ENCODE peak calls at places on chromosomes 5 and 9, in five cellular contexts. U is right lobe of liver, O is left ventricle myocardium inferior, J is ovary, E is heart right ventricle. F is an unnamed sample.

GRCh38 chr5:180370861-180371641 is 17.9 kb upstream of the GFPT2 start:
- DNase-seq in U (no peak), O (peak), J (no peak), E (peak), F (no peak)

GRCh38 chr5:82641362-82641988 is 363.3 kb upstream of the RPS23 start:
- DNase-seq in U (no peak), O (peak), J (peak), E (no peak), F (peak)

GRCh38 chr9:84711936-84712335 is 42.4 kb downstream of the NTRK2 start:
- DNase-seq in U (no peak), O (no peak), J (no peak), E (no peak), F (no peak)

GRCh38 chr5:2680979-2681378 is 70.5 kb downstream of the IRX2 start:
- DNase-seq in U (no peak), O (no peak), J (no peak), E (no peak), F (no peak)

GRCh38 chr9:111588846-111589245 is 10.6 kb downstream of the PTGR1 start:
- DNase-seq in U (no peak), O (no peak), J (no peak), E (no peak), F (no peak)

GRCh38 chr9:89808801-89809200 is 204.0 kb downstream of the GADD45G start:
- DNase-seq in U (no peak), O (no peak), J (no peak), E (no peak), F (no peak)

GRCh38 chr5:42648036-42648435 is 108.6 kb upstream of the CCDC152 start:
- DNase-seq in U (no peak), O (no peak), J (no peak), E (no peak), F (no peak)

GRCh38 chr9:98172604-98173003 is 19.8 kb downstream of the CORO2A start:
- DNase-seq in U (no peak), O (no peak), J (no peak), E (no peak), F (no peak)

GRCh38 chr9:35695801-35696420 is 6.2 kb upstream of the TPM2 start:
- DNase-seq in U (no peak), O (no peak), J (no peak), E (no peak), F (no peak)

DNA sequence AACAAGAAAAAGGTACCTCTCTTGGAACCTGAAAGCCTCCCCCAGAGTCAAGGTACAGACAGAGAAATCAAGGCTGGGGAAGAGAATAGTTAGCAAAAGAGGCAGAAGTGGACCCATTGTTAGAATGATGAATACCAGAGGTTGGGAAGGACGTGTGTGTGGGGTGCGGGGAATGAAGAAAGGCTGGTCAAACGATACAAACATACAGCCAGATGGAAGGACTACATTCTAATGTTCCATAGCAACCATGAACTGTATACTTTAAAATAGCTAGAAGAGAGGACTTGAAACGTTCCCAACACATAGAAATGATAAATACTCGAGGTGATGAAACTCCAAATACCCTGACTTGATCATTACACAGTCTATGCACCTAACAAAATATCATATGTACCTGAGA is 7.1 kb downstream of the CCDC69 start:
- DNase-seq in U (no peak), O (no peak), J (no peak), E (no peak), F (no peak)
- H3K4me3 ChIP-seq in U (no peak), O (no peak), J (no peak), E (no peak), F (no peak)

DNA sequence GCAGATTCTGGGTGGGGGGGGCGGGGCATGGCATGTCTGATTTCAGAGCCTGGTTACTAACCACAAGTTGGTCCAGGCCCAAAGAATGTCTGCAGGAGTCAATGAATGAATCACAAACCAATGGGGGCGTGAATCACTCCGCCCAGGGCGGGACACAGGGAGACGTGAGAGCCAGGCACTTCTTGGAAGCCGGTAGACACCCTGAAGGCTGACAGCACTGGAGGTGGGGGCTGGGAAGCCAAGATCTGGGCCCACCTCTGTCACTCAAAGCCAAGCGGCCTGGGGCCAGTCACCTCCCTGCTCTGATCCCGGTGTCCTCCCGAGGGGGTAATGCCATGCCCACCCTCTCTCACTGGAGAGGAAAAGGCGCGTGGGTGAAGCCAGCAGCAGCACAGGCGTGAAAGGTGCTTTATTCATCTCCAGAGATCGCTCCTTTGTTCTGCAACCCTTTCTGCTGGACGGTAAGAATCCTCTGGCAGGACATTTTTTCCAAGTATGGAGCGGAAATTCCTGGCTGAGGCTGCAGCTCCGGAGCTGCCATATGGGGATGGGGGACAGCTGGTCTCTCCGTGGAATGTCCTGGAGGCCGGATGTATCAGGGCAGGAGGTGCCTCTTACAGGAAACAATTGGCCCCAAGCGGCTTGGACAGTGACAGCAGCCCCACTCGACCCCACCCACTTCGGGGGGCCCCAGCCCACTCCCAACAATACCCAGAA is 85.0 kb downstream of the STK10 start:
- DNase-seq in U (no peak), O (peak), J (no peak), E (peak), F (peak)
- H3K4me3 ChIP-seq in U (no peak), O (no peak), J (no peak), E (no peak), F (no peak)

GRCh38 chr5:179258001-179258921 is 87.0 kb downstream of the ADAMTS2 start:
- DNase-seq in U (peak), O (no peak), J (no peak), E (no peak), F (peak)
- H3K4me3 ChIP-seq in U (no peak), O (no peak), J (no peak), E (no peak), F (no peak)

DNA sequence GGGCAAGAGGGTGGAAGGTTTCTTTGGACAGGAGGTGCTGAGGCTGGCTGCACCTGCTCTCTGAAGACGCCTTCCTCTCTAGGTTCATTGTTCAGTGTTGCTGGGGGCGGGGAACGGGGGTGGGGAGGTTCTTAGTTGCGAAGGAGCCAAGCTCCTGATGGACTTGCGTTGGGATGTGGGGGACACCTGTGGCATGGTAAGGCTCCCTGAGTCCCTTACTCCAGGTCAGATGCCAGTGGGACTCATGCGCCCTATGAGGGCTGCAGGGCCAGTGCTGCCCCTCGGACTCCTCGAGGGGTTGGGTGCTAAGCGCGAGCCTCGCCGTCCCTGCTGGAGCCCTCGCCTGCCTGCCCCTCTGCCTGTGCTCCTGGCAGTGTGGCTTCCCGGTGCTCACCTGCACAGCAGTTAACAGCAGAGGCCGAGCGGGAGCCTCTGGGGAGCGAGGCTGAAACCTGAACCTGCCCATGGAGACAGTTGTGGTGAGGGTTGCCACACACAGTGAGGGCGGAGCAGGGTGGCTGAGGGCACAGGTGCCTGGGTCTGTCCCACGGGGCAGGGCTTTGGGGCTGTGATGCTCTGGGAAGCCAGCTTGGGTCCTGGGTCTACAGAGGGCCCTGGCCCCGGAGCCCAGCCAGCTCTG is 5.5 kb downstream of the RNU6ATAC start:
- DNase-seq in U (no peak), O (no peak), J (no peak), E (no peak), F (peak)
- H3K4me3 ChIP-seq in U (no peak), O (no peak), J (no peak), E (no peak), F (no peak)

GRCh38 chr5:135429326-135429725 is 17.8 kb downstream of the DCANP1 start:
- DNase-seq in U (no peak), O (peak), J (no peak), E (peak), F (peak)
- H3K4me3 ChIP-seq in U (no peak), O (no peak), J (no peak), E (no peak), F (no peak)

GRCh38 chr9:4667681-4668080 is 1.4 kb upstream of the SPATA6L start:
- DNase-seq in U (no peak), O (no peak), J (no peak), E (no peak), F (no peak)

GRCh38 chr9:4662989-4663792 is 1.1 kb downstream of the PLPP6 start:
- DNase-seq in U (no peak), O (no peak), J (no peak), E (no peak), F (no peak)

GRCh38 chr9:4666042-4666699 is at the start of gene SPATA6L:
- DNase-seq in U (peak), O (peak), J (peak), E (peak), F (peak)

GRCh38 chr9:4663956-4664355 is 1.9 kb downstream of the PLPP6 start:
- DNase-seq in U (no peak), O (no peak), J (no peak), E (no peak), F (no peak)

GRCh38 chr9:4665357-4665756 is 923 bp downstream of the SPATA6L start:
- DNase-seq in U (no peak), O (no peak), J (no peak), E (no peak), F (no peak)
- H3K4me3 ChIP-seq in U (peak), O (peak), J (peak), E (peak), F (no peak)

GRCh38 chr9:86494644-86495081 is 140.5 kb upstream of the TUT7 start:
- DNase-seq in U (no peak), O (no peak), J (no peak), E (no peak), F (no peak)
- H3K4me3 ChIP-seq in U (no peak), O (no peak), J (no peak), E (no peak), F (no peak)

DNA sequence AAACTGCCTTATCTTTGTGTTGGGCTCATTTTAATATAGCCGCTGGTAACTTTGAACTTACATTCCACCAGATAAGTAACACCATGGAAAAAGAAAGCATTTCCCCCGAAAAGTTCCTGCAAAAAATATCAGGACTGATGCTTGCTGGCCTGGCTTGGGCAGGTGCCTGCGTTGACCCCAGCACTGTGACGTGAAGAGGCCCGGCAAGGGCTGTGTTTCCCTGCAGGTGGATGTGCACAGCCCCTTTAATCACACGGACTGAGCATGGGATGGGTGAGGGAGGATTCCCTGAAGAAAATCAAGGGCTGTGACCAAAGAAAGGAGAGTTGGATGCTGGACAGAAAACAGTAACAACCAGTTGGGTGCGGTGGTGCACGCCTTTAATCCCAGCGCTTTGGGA is 138.2 kb downstream of the NSG2 start:
- DNase-seq in U (no peak), O (no peak), J (no peak), E (no peak), F (no peak)
- H3K4me3 ChIP-seq in U (no peak), O (no peak), J (no peak), E (no peak), F (no peak)

GRCh38 chr9:69758001-69758730 is 1.6 kb downstream of the PTAR1 start:
- DNase-seq in U (no peak), O (no peak), J (no peak), E (no peak), F (no peak)
- H3K4me3 ChIP-seq in U (peak), O (peak), J (peak), E (peak), F (peak)

F was measured in right cardiac atrium.